ENCODE peak calls at places on chromosomes 4 and X, in ten cellular contexts. One of them, this sample, is unnamed.

GRCh38 chr4:183201331-183201730 is 102.3 kb downstream of the WWC2 start:
- DNase-seq in pancreas: no peak
- DNase-seq in astrocyte: peak
- DNase-seq in hepatocyte: no peak
- DNase-seq in fibroblast of lung: peak
- DNase-seq in brain microvascular endothelial cell: peak
- DNase-seq in right lobe of liver: no peak
- DNase-seq in trophoblast cell: peak
- DNase-seq in RWPE1: peak
- DNase-seq in kidney: no peak
- DNase-seq in this sample: no peak

GRCh38 chrX:140664939-140665338 is 44.6 kb upstream of the LINC00632 start:
- DNase-seq in pancreas: no peak
- DNase-seq in astrocyte: peak
- DNase-seq in hepatocyte: peak
- DNase-seq in fibroblast of lung: peak
- DNase-seq in brain microvascular endothelial cell: no peak
- DNase-seq in right lobe of liver: no peak
- DNase-seq in trophoblast cell: no peak
- DNase-seq in RWPE1: peak
- DNase-seq in kidney: no peak
- DNase-seq in this sample: no peak

GRCh38 chr4:169682360-169683047 is 62.1 kb downstream of the CLCN3 start:
- DNase-seq in pancreas: no peak
- DNase-seq in astrocyte: no peak
- DNase-seq in hepatocyte: no peak
- DNase-seq in fibroblast of lung: no peak
- DNase-seq in brain microvascular endothelial cell: no peak
- DNase-seq in right lobe of liver: no peak
- DNase-seq in trophoblast cell: peak
- DNase-seq in RWPE1: no peak
- DNase-seq in kidney: no peak
- DNase-seq in this sample: no peak

GRCh38 chr4:126354784-126355183 is 1040.0 kb downstream of the FAT4 start:
- DNase-seq in pancreas: no peak
- DNase-seq in astrocyte: no peak
- DNase-seq in hepatocyte: no peak
- DNase-seq in fibroblast of lung: no peak
- DNase-seq in brain microvascular endothelial cell: no peak
- DNase-seq in right lobe of liver: no peak
- DNase-seq in trophoblast cell: no peak
- DNase-seq in RWPE1: no peak
- DNase-seq in kidney: no peak
- DNase-seq in this sample: no peak

GRCh38 chr4:188905248-188905647 is 766.0 kb downstream of the TRIML1 start:
- DNase-seq in pancreas: no peak
- DNase-seq in astrocyte: no peak
- DNase-seq in hepatocyte: no peak
- DNase-seq in fibroblast of lung: no peak
- DNase-seq in brain microvascular endothelial cell: no peak
- DNase-seq in right lobe of liver: no peak
- DNase-seq in trophoblast cell: no peak
- DNase-seq in RWPE1: no peak
- DNase-seq in kidney: no peak
- DNase-seq in this sample: no peak

GRCh38 chrX:111348363-111348927 is 63.5 kb downstream of the DCX start:
- DNase-seq in pancreas: no peak
- DNase-seq in astrocyte: no peak
- DNase-seq in hepatocyte: no peak
- DNase-seq in fibroblast of lung: no peak
- DNase-seq in brain microvascular endothelial cell: no peak
- DNase-seq in right lobe of liver: no peak
- DNase-seq in trophoblast cell: no peak
- DNase-seq in RWPE1: no peak
- DNase-seq in kidney: no peak
- DNase-seq in this sample: no peak

GRCh38 chrX:25524150-25524549 is 508.4 kb upstream of the ARX start:
- DNase-seq in pancreas: no peak
- DNase-seq in astrocyte: no peak
- DNase-seq in hepatocyte: peak
- DNase-seq in fibroblast of lung: no peak
- DNase-seq in brain microvascular endothelial cell: peak
- DNase-seq in right lobe of liver: no peak
- DNase-seq in trophoblast cell: no peak
- DNase-seq in RWPE1: no peak
- DNase-seq in kidney: no peak
- DNase-seq in this sample: no peak

GRCh38 chr4:77697860-77698599 is 92.4 kb downstream of the CXCL13 start:
- DNase-seq in pancreas: peak
- DNase-seq in astrocyte: peak
- DNase-seq in hepatocyte: peak
- DNase-seq in fibroblast of lung: peak
- DNase-seq in brain microvascular endothelial cell: peak
- DNase-seq in right lobe of liver: no peak
- DNase-seq in trophoblast cell: no peak
- DNase-seq in RWPE1: peak
- DNase-seq in kidney: peak
- DNase-seq in this sample: no peak

GRCh38 chrX:22399793-22400192 is 127.1 kb downstream of the CBLL2 start:
- DNase-seq in pancreas: no peak
- DNase-seq in astrocyte: peak
- DNase-seq in hepatocyte: peak
- DNase-seq in fibroblast of lung: peak
- DNase-seq in brain microvascular endothelial cell: peak
- DNase-seq in right lobe of liver: no peak
- DNase-seq in trophoblast cell: peak
- DNase-seq in RWPE1: peak
- DNase-seq in kidney: no peak
- DNase-seq in this sample: no peak

GRCh38 chr4:1047106-1047975 is 35.9 kb downstream of the FGFRL1 start:
- DNase-seq in pancreas: peak
- DNase-seq in astrocyte: no peak
- DNase-seq in hepatocyte: no peak
- DNase-seq in fibroblast of lung: no peak
- DNase-seq in brain microvascular endothelial cell: no peak
- DNase-seq in right lobe of liver: peak
- DNase-seq in trophoblast cell: no peak
- DNase-seq in RWPE1: no peak
- DNase-seq in kidney: peak
- DNase-seq in this sample: no peak

GRCh38 chr4:156949373-156949814 is 22.2 kb downstream of the PDGFC start:
- DNase-seq in pancreas: no peak
- DNase-seq in astrocyte: peak
- DNase-seq in hepatocyte: no peak
- DNase-seq in fibroblast of lung: peak
- DNase-seq in brain microvascular endothelial cell: peak
- DNase-seq in right lobe of liver: no peak
- DNase-seq in trophoblast cell: no peak
- DNase-seq in RWPE1: peak
- DNase-seq in kidney: no peak
- DNase-seq in this sample: no peak

GRCh38 chr4:74540193-74540592 is 95.3 kb downstream of the AREG start:
- DNase-seq in pancreas: no peak
- DNase-seq in astrocyte: peak
- DNase-seq in hepatocyte: no peak
- DNase-seq in fibroblast of lung: peak
- DNase-seq in brain microvascular endothelial cell: no peak
- DNase-seq in right lobe of liver: no peak
- DNase-seq in trophoblast cell: no peak
- DNase-seq in RWPE1: no peak
- DNase-seq in kidney: no peak
- DNase-seq in this sample: no peak

GRCh38 chr4:74539043-74539790 is 94.3 kb downstream of the AREG start:
- DNase-seq in pancreas: no peak
- DNase-seq in astrocyte: peak
- DNase-seq in hepatocyte: peak
- DNase-seq in fibroblast of lung: peak
- DNase-seq in brain microvascular endothelial cell: no peak
- DNase-seq in right lobe of liver: no peak
- DNase-seq in trophoblast cell: no peak
- DNase-seq in RWPE1: no peak
- DNase-seq in kidney: no peak
- DNase-seq in this sample: no peak

GRCh38 chr4:74543247-74543670 is 98.3 kb downstream of the AREG start:
- DNase-seq in pancreas: no peak
- DNase-seq in astrocyte: peak
- DNase-seq in hepatocyte: peak
- DNase-seq in fibroblast of lung: peak
- DNase-seq in brain microvascular endothelial cell: no peak
- DNase-seq in right lobe of liver: no peak
- DNase-seq in trophoblast cell: no peak
- DNase-seq in RWPE1: no peak
- DNase-seq in kidney: no peak
- DNase-seq in this sample: no peak

GRCh38 chr4:74543983-74544382 is 99.0 kb downstream of the AREG start:
- DNase-seq in pancreas: no peak
- DNase-seq in astrocyte: peak
- DNase-seq in hepatocyte: peak
- DNase-seq in fibroblast of lung: peak
- DNase-seq in brain microvascular endothelial cell: peak
- DNase-seq in right lobe of liver: no peak
- DNase-seq in trophoblast cell: peak
- DNase-seq in RWPE1: no peak
- DNase-seq in kidney: no peak
- DNase-seq in this sample: no peak

GRCh38 chr4:74541611-74542177 is 96.8 kb downstream of the AREG start:
- DNase-seq in pancreas: no peak
- DNase-seq in astrocyte: no peak
- DNase-seq in hepatocyte: no peak
- DNase-seq in fibroblast of lung: no peak
- DNase-seq in brain microvascular endothelial cell: no peak
- DNase-seq in right lobe of liver: no peak
- DNase-seq in trophoblast cell: no peak
- DNase-seq in RWPE1: no peak
- DNase-seq in kidney: no peak
- DNase-seq in this sample: no peak
- H3K27ac ChIP-seq in pancreas: no peak
- H3K27ac ChIP-seq in astrocyte: no peak
- H3K27ac ChIP-seq in hepatocyte: no peak
- H3K27ac ChIP-seq in fibroblast of lung: no peak
- H3K27ac ChIP-seq in brain microvascular endothelial cell: no peak
- H3K27ac ChIP-seq in right lobe of liver: no peak
- H3K27ac ChIP-seq in trophoblast cell: no peak
- H3K27ac ChIP-seq in RWPE1: no peak
- H3K27ac ChIP-seq in kidney: no peak
- H3K27ac ChIP-seq in this sample: no peak

GRCh38 chr4:112731715-112732114 is 94.8 kb downstream of the LARP7 start:
- DNase-seq in pancreas: no peak
- DNase-seq in astrocyte: no peak
- DNase-seq in hepatocyte: no peak
- DNase-seq in fibroblast of lung: no peak
- DNase-seq in brain microvascular endothelial cell: no peak
- DNase-seq in right lobe of liver: no peak
- DNase-seq in trophoblast cell: no peak
- DNase-seq in RWPE1: no peak
- DNase-seq in kidney: no peak
- DNase-seq in this sample: no peak

GRCh38 chr4:112739442-112739841 is 102.5 kb downstream of the LARP7 start:
- DNase-seq in pancreas: no peak
- DNase-seq in astrocyte: no peak
- DNase-seq in hepatocyte: no peak
- DNase-seq in fibroblast of lung: no peak
- DNase-seq in brain microvascular endothelial cell: no peak
- DNase-seq in right lobe of liver: no peak
- DNase-seq in trophoblast cell: no peak
- DNase-seq in RWPE1: no peak
- DNase-seq in kidney: no peak
- DNase-seq in this sample: no peak

GRCh38 chr4:112732142-112732541 is 95.2 kb downstream of the LARP7 start:
- DNase-seq in pancreas: no peak
- DNase-seq in astrocyte: no peak
- DNase-seq in hepatocyte: no peak
- DNase-seq in fibroblast of lung: no peak
- DNase-seq in brain microvascular endothelial cell: no peak
- DNase-seq in right lobe of liver: no peak
- DNase-seq in trophoblast cell: no peak
- DNase-seq in RWPE1: no peak
- DNase-seq in kidney: no peak
- DNase-seq in this sample: no peak

GRCh38 chr4:112735474-112735951 is 98.6 kb downstream of the LARP7 start:
- DNase-seq in pancreas: no peak
- DNase-seq in astrocyte: no peak
- DNase-seq in hepatocyte: no peak
- DNase-seq in fibroblast of lung: no peak
- DNase-seq in brain microvascular endothelial cell: no peak
- DNase-seq in right lobe of liver: no peak
- DNase-seq in trophoblast cell: no peak
- DNase-seq in RWPE1: no peak
- DNase-seq in kidney: no peak
- DNase-seq in this sample: no peak

DNA sequence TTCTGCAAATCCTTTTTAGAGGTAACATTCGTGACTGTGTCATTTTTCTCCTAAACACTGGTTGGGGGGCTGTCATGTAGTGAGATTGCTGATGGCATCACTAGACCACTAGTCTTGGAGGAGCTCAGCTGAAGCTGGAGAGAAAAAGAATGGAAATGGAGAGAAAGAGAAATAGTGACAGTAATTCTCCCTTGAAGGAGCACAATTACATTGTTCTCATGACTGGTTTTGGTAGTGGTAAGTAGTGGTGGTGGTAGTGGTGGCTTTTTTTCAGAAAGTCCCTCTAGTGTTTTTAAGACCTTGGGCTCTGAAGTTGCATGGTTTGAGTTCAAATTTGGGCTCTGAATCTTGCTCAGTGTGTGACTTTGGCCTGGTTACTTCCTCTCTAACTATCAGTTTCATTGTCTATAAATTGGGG is 99.8 kb downstream of the LARP7 start:
- DNase-seq in pancreas: no peak
- DNase-seq in astrocyte: no peak
- DNase-seq in hepatocyte: no peak
- DNase-seq in fibroblast of lung: no peak
- DNase-seq in brain microvascular endothelial cell: no peak
- DNase-seq in right lobe of liver: no peak
- DNase-seq in trophoblast cell: no peak
- DNase-seq in RWPE1: no peak
- DNase-seq in kidney: no peak
- DNase-seq in this sample: no peak
- H3K27ac ChIP-seq in pancreas: no peak
- H3K27ac ChIP-seq in astrocyte: no peak
- H3K27ac ChIP-seq in hepatocyte: no peak
- H3K27ac ChIP-seq in fibroblast of lung: no peak
- H3K27ac ChIP-seq in brain microvascular endothelial cell: no peak
- H3K27ac ChIP-seq in right lobe of liver: no peak
- H3K27ac ChIP-seq in trophoblast cell: no peak
- H3K27ac ChIP-seq in RWPE1: no peak
- H3K27ac ChIP-seq in kidney: no peak
- H3K27ac ChIP-seq in this sample: no peak

GRCh38 chr4:123741906-123742305 is 345.3 kb downstream of the SPRY1 start:
- DNase-seq in pancreas: no peak
- DNase-seq in astrocyte: peak
- DNase-seq in hepatocyte: no peak
- DNase-seq in fibroblast of lung: peak
- DNase-seq in brain microvascular endothelial cell: no peak
- DNase-seq in right lobe of liver: no peak
- DNase-seq in trophoblast cell: no peak
- DNase-seq in RWPE1: no peak
- DNase-seq in kidney: no peak
- DNase-seq in this sample: no peak
- H3K27ac ChIP-seq in pancreas: no peak
- H3K27ac ChIP-seq in astrocyte: no peak
- H3K27ac ChIP-seq in hepatocyte: no peak
- H3K27ac ChIP-seq in fibroblast of lung: no peak
- H3K27ac ChIP-seq in brain microvascular endothelial cell: no peak
- H3K27ac ChIP-seq in right lobe of liver: no peak
- H3K27ac ChIP-seq in trophoblast cell: no peak
- H3K27ac ChIP-seq in RWPE1: no peak
- H3K27ac ChIP-seq in kidney: no peak
- H3K27ac ChIP-seq in this sample: no peak

GRCh38 chr4:5632043-5632440 is 76.3 kb downstream of the EVC2 start:
- DNase-seq in pancreas: no peak
- DNase-seq in astrocyte: no peak
- DNase-seq in hepatocyte: no peak
- DNase-seq in fibroblast of lung: no peak
- DNase-seq in brain microvascular endothelial cell: no peak
- DNase-seq in right lobe of liver: no peak
- DNase-seq in trophoblast cell: no peak
- DNase-seq in RWPE1: no peak
- DNase-seq in kidney: no peak
- DNase-seq in this sample: no peak
- H3K27ac ChIP-seq in pancreas: no peak
- H3K27ac ChIP-seq in astrocyte: no peak
- H3K27ac ChIP-seq in hepatocyte: no peak
- H3K27ac ChIP-seq in fibroblast of lung: no peak
- H3K27ac ChIP-seq in brain microvascular endothelial cell: no peak
- H3K27ac ChIP-seq in right lobe of liver: no peak
- H3K27ac ChIP-seq in trophoblast cell: no peak
- H3K27ac ChIP-seq in RWPE1: no peak
- H3K27ac ChIP-seq in kidney: no peak
- H3K27ac ChIP-seq in this sample: no peak

This sample was measured in substantia nigra.